ENCODE peak calls at places on chromosome 22, in six cellular contexts. Q is Peyer's patch; C is GM04504; O is ecto neural progenitor cell; M is stimulated activated CD4-positive, alpha-beta T cell treated with anti-CD3 and anti-CD28 coated beads, Interleukin-2, amount 100 ng/mL, for 24 hours; X is neuronal stem cell. R is an unnamed sample.

GRCh38 chr22:22941831-22942510 is 54.4 kb downstream of the IGLL5 start:
- DNase-seq in Q (peak; percentile 15), C (no peak), O (peak; percentile 44), M (peak; percentile 15), X (no peak), R (no peak)

GRCh38 chr22:42642801-42643631 is 2.6 kb upstream of the ATP5MGL start:
- DNase-seq in Q (no peak), C (no peak), O (peak; percentile 42), M (no peak), X (no peak), R (no peak)

GRCh38 chr22:38325575-38325974 is 8.3 kb upstream of the CSNK1E start:
- DNase-seq in Q (no peak), C (no peak), O (no peak), M (no peak), X (no peak), R (no peak)

GRCh38 chr22:50734343-50734771 is 3.6 kb upstream of the ACR start:
- DNase-seq in Q (peak; percentile 6), C (no peak), O (no peak), M (peak; percentile 10), X (no peak), R (no peak)

GRCh38 chr22:20552450-20552894 is 45.1 kb downstream of the MED15 start:
- DNase-seq in Q (peak; percentile 24), C (peak; percentile 79), O (no peak), M (no peak), X (no peak), R (peak; percentile 49)

GRCh38 chr22:39534092-39534506 is 1.6 kb upstream of the RPS19BP1 start:
- DNase-seq in Q (no peak), C (no peak), O (no peak), M (no peak), X (no peak), R (no peak)

GRCh38 chr22:28792491-28793383 is 7.6 kb downstream of the XBP1 start:
- DNase-seq in Q (no peak), C (no peak), O (no peak), M (no peak), X (no peak), R (no peak)

GRCh38 chr22:37549704-37550059 is 10.6 kb upstream of the CDC42EP1 start:
- DNase-seq in Q (no peak), C (no peak), O (no peak), M (no peak), X (no peak), R (peak; percentile 89)

GRCh38 chr22:30245985-30246901 is at the start of gene LIF:
- DNase-seq in Q (peak; percentile 43), C (no peak), O (no peak), M (peak; percentile 63), X (no peak), R (peak; percentile 74)

GRCh38 chr22:37249946-37250345 is 5.9 kb upstream of the RAC2 start:
- DNase-seq in Q (no peak), C (no peak), O (no peak), M (no peak), X (no peak), R (no peak)

GRCh38 chr22:46088541-46089311 is 61.6 kb upstream of the PPARA start:
- DNase-seq in Q (no peak), C (peak; percentile 75), O (no peak), M (no peak), X (no peak), R (peak; percentile 86)

GRCh38 chr22:44090571-44090905 is 66.4 kb downstream of the PARVB start:
- DNase-seq in Q (no peak), C (no peak), O (no peak), M (no peak), X (no peak), R (no peak)

GRCh38 chr22:27541831-27542230 is 259.7 kb downstream of the MN1 start:
- DNase-seq in Q (no peak), C (no peak), O (no peak), M (no peak), X (no peak), R (no peak)

GRCh38 chr22:27919943-27920755 is 1.1 kb upstream of the PITPNB start:
- DNase-seq in Q (no peak), C (peak; percentile 36), O (peak; percentile 75), M (no peak), X (peak; percentile 54), R (peak; percentile 58)

GRCh38 chr22:33451851-33452469 is 393.8 kb upstream of the SYN3 start:
- DNase-seq in Q (no peak), C (no peak), O (no peak), M (no peak), X (no peak), R (no peak)

GRCh38 chr22:46368422-46368821 is 32.9 kb downstream of the TRMU start:
- DNase-seq in Q (no peak), C (no peak), O (no peak), M (no peak), X (no peak), R (no peak)

GRCh38 chr22:43237280-43237679 is 50.3 kb upstream of the TTLL12 start:
- DNase-seq in Q (no peak), C (no peak), O (no peak), M (no peak), X (no peak), R (no peak)

GRCh38 chr22:38716271-38716670 is 10.5 kb downstream of the GTPBP1 start:
- DNase-seq in Q (no peak), C (no peak), O (no peak), M (no peak), X (no peak), R (no peak)

GRCh38 chr22:41021039-41021654 is 70.0 kb downstream of the RBX1 start:
- DNase-seq in Q (peak; percentile 18), C (no peak), O (no peak), M (no peak), X (no peak), R (no peak)

GRCh38 chr22:28008649-28009048 is 89.6 kb upstream of the PITPNB start:
- DNase-seq in Q (no peak), C (no peak), O (no peak), M (no peak), X (no peak), R (no peak)

GRCh38 chr22:33832558-33833151 is 87.6 kb downstream of the LARGE1 start:
- DNase-seq in Q (no peak), C (no peak), O (no peak), M (no peak), X (no peak), R (no peak)

GRCh38 chr22:25663654-25664053 is 78.3 kb upstream of the MYO18B start:
- DNase-seq in Q (no peak), C (no peak), O (no peak), M (no peak), X (no peak), R (no peak)

GRCh38 chr22:21564411-21564810 is 3.1 kb upstream of the UBE2L3 start:
- DNase-seq in Q (no peak), C (no peak), O (no peak), M (no peak), X (no peak), R (no peak)

GRCh38 chr22:22316589-22316988 is 72.0 kb downstream of the VPREB1 start:
- DNase-seq in Q (no peak), C (no peak), O (no peak), M (no peak), X (no peak), R (no peak)

R was measured in amniotic epithelial cell.